ENCODE peak calls at places on chromosomes 11 and 22, in seven cellular contexts. Y is mesendoderm, H is lower lobe of right lung, P is gastrocnemius medialis, S is lung, O is cardiac muscle cell, R is upper lobe of right lung. D is an unnamed sample. For H3K27me3 and H3K4me1, the result is how much of the 10 kb centered on the place peaks cover.

GRCh38 chr11:75476716-75477613 is 44.0 kb upstream of the KLHL35 start:
- DNase-seq in R (no peak), P (peak), O (no peak), Y (no peak), H (peak), S (no peak), D (peak)

GRCh38 chr22:19844423-19845368 is 10.0 kb downstream of the GNB1L start:
- DNase-seq in H (peak), Y (no peak), O (peak), R (peak), P (peak), S (peak), D (peak)

GRCh38 chr11:128564642-128565245 is 22.6 kb downstream of the ETS1 start:
- DNase-seq in Y (no peak), R (no peak), H (no peak), S (no peak), P (no peak), O (no peak), D (no peak)

GRCh38 chr11:726278-726915 is 20.4 kb downstream of the EPS8L2 start:
- DNase-seq in Y (peak), H (peak), R (peak), P (no peak), O (peak), S (peak), D (peak)

GRCh38 chr11:121070951-121071350 is 30.1 kb upstream of the TECTA start:
- DNase-seq in O (no peak), R (no peak), P (no peak), S (no peak), H (no peak), Y (no peak), D (no peak)

GRCh38 chr11:45801723-45802315 is 3.1 kb upstream of the SLC35C1 start:
- DNase-seq in S (no peak), P (no peak), R (no peak), Y (no peak), H (no peak), O (peak), D (no peak)

GRCh38 chr22:43698403-43698802 is 113.7 kb downstream of the EFCAB6 start:
- DNase-seq in P (no peak), S (no peak), O (peak), R (no peak), H (no peak), Y (no peak), D (no peak)

GRCh38 chr11:74000770-74001169 is 8.1 kb downstream of the UCP3 start:
- DNase-seq in R (no peak), Y (no peak), S (no peak), O (no peak), P (peak), H (no peak), D (no peak)

GRCh38 chr11:109421981-109422590 is at the start of gene C11orf87:
- DNase-seq in P (no peak), S (no peak), O (peak), R (peak), Y (peak), H (peak), D (peak)

GRCh38 chr11:39011822-39012221 is 2413.8 kb upstream of the RAG2 start:
- DNase-seq in P (no peak), H (no peak), S (no peak), Y (no peak), R (no peak), O (no peak), D (no peak)

GRCh38 chr11:71947498-71947897 is 18.7 kb downstream of the RNF121 start:
- DNase-seq in P (no peak), Y (no peak), O (no peak), R (no peak), S (no peak), H (no peak), D (no peak)

GRCh38 chr11:66293777-66294625 is 2.3 kb downstream of the TMEM151A start:
- DNase-seq in R (no peak), P (no peak), S (no peak), O (no peak), Y (no peak), H (no peak), D (peak)

GRCh38 chr22:26476705-26477340 is 6.8 kb downstream of the HPS4 start:
- DNase-seq in H (no peak), P (no peak), R (no peak), O (peak), S (no peak), Y (peak), D (no peak)

GRCh38 chr11:74689666-74690065 is 41.6 kb downstream of the CHRDL2 start:
- DNase-seq in O (peak), Y (no peak), S (no peak), R (no peak), P (no peak), H (no peak), D (no peak)

GRCh38 chr11:131579932-131580387 is 209.5 kb downstream of the NTM start:
- DNase-seq in R (no peak), S (no peak), P (no peak), O (peak), H (no peak), Y (peak), D (no peak)

GRCh38 chr11:121890377-121890776 is 225.6 kb downstream of the BLID start:
- DNase-seq in P (no peak), S (no peak), O (peak), Y (no peak), R (no peak), H (no peak), D (no peak)

GRCh38 chr22:38881464-38881871 is 9.5 kb upstream of the CBX6 start:
- DNase-seq in S (peak), Y (no peak), H (no peak), R (no peak), P (peak), O (peak), D (peak)

GRCh38 chr11:6579681-6580080 is 23.7 kb downstream of the RRP8 start:
- DNase-seq in Y (no peak), P (no peak), R (no peak), S (no peak), H (no peak), O (no peak), D (no peak)

GRCh38 chr11:69773626-69774353 is 1.4 kb downstream of the FGF4 start:
- DNase-seq in O (no peak), Y (no peak), P (no peak), R (no peak), H (no peak), S (no peak), D (no peak)

GRCh38 chr11:73268671-73269271 is 3.4 kb upstream of the P2RY6 start:
- DNase-seq in O (no peak), P (peak), Y (no peak), H (no peak), S (peak), R (peak), D (no peak)

GRCh38 chr11:92480519-92480918 is 255.9 kb downstream of the FAT3 start:
- DNase-seq in P (no peak), S (no peak), Y (no peak), H (no peak), R (no peak), O (peak), D (no peak)

GRCh38 chr11:67285541-67286498 is 3.3 kb upstream of the ANKRD13D start:
- DNase-seq in H (peak), P (no peak), Y (no peak), S (no peak), O (no peak), R (no peak), D (no peak)

GRCh38 chr22:49271831-49272230 is 555.8 kb downstream of the BRD1 start:
- DNase-seq in O (no peak), Y (no peak), P (no peak), S (no peak), H (no peak), R (no peak), D (no peak)

GRCh38 chr22:43066844-43067385 is 22.3 kb downstream of the TTLL1 start:
- DNase-seq in R (no peak), Y (no peak), S (no peak), P (no peak), O (no peak), H (no peak), D (no peak)

GRCh38 chr22:32533265-32534068 is 58.9 kb downstream of the FBXO7 start:
- DNase-seq in R (no peak), O (peak), Y (no peak), H (no peak), S (no peak), P (no peak), D (no peak)

GRCh38 chr11:8671651-8672062 is 10.8 kb downstream of the TRIM66 start:
- DNase-seq in R (no peak), P (no peak), Y (peak), H (no peak), O (peak), S (no peak), D (no peak)

GRCh38 chr11:26332572-26332915 is 614 bp downstream of the ANO3 start:
- DNase-seq in Y (no peak), H (no peak), R (no peak), P (no peak), S (no peak), O (peak), D (no peak)

GRCh38 chr11:119339581-119340334 is 925 bp downstream of the C1QTNF5 start:
- DNase-seq in Y (peak), O (peak), H (peak), R (peak), S (peak), P (peak), D (peak)

GRCh38 chr11:106397787-106398355 is 320.4 kb downstream of the AASDHPPT start:
- DNase-seq in P (no peak), R (no peak), O (no peak), S (no peak), H (no peak), Y (no peak), D (no peak)

GRCh38 chr11:68655406-68655805 is 28.9 kb upstream of the GAL start:
- DNase-seq in O (no peak), R (no peak), H (no peak), Y (no peak), S (no peak), P (no peak), D (no peak)
- H3K27me3 ChIP-seq in O (under half), R (under half), H (under half), Y (under half), S (under half), P (under half), D (under half)

GRCh38 chr22:30604723-30605122 is 2.3 kb upstream of the TCN2 start:
- DNase-seq in O (no peak), Y (no peak), P (no peak), S (no peak), R (no peak), H (no peak), D (no peak)
- H3K4me1 ChIP-seq in O (under half), Y (under half), P (under half), S (under half), R (under half), H (under half), D (under half)

DNA sequence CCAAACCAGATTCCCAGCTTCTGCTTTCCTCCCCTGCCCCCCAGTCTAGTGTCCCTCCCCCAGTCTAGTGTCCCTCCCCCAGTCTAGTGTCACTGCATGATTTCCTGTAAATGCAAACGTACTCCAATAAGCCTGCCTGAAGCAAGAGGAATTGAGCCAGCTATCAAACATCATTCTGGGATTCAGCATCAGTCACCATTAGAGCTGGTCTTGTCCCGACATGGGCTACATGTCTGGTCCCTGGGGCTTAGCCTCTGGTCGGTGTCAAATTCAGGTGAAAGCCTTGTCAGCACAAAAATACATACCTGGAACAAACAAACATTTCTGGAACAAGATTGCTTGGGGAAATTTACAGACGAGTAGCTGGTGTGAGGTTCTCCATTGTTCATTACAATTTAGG is 13.7 kb downstream of the MMP3 start:
- DNase-seq in P (no peak), R (no peak), Y (no peak), S (no peak), O (no peak), H (no peak), D (no peak)
- H3K27ac ChIP-seq in P (no peak), R (no peak), Y (no peak), S (no peak), O (no peak), H (no peak), D (no peak)

GRCh38 chr11:96122601-96123044 is 198.7 kb upstream of the MTMR2 start:
- DNase-seq in P (no peak), S (no peak), H (no peak), O (no peak), R (no peak), Y (no peak), D (no peak)
- H3K27me3 ChIP-seq in P (under half), S (under half), H (under half), O (under half), R (under half), Y (under half), D (under half)

DNA sequence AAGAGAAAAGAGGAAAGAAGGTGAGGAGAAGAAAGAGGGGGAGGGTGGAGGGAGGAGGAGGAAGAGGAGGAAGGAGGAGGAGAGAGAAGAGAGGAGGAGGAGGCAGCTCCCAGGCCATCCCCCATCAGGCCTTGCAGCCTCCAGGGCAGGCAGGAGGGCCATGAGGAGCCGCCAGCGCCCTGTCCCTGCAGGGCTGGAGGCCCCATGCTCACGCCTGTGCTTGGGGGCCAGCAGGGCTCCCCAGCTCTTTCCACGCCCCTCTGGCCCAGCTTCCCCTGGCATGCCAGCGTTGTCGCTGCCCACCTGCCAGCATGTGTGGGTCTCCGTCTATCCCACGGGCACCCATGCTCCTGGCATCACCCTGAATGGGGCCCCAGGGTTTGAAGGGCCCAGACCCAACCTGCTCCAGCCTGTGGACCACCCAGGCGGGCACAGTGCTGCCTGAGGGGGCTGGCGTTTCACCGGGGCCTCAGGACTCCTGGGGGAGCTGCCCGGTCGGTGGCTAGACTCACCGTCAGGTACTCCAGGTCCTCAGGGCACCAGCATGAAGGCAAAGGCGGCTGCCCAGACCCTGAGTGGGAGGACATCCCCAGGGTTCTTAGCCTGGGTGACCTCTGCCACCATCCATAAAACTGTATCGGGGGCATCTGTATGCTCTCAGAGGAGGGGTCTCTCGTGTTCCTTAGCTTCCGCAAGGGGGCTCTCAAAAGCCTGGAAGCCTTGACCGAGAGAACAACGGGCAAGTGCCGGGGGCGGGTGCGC is 5.3 kb downstream of the TSPAN32 start:
- DNase-seq in S (no peak), P (no peak), R (peak), Y (no peak), H (peak), O (no peak), D (peak)
- H3K4me1 ChIP-seq in S (under half), P (under half), R (under half), Y (under half), H (half or more), O (under half), D (under half)

GRCh38 chr11:61948505-61948904 is 1.6 kb upstream of the BEST1 start:
- DNase-seq in O (peak), H (no peak), S (no peak), R (no peak), Y (no peak), P (no peak), D (no peak)
- H3K27ac ChIP-seq in O (no peak), H (no peak), S (no peak), R (no peak), Y (no peak), P (no peak), D (no peak)

GRCh38 chr11:35318309-35318708 is 101.0 kb downstream of the SLC1A2 start:
- DNase-seq in R (no peak), H (no peak), Y (no peak), S (no peak), O (no peak), P (no peak), D (no peak)

GRCh38 chr11:35313066-35313765 is 106.1 kb downstream of the SLC1A2 start:
- DNase-seq in S (no peak), R (no peak), P (peak), Y (no peak), H (no peak), O (no peak), D (no peak)

GRCh38 chr11:35318977-35319925 is 100.1 kb downstream of the SLC1A2 start:
- DNase-seq in R (no peak), H (no peak), O (no peak), P (no peak), Y (no peak), S (no peak), D (no peak)

GRCh38 chr11:35317253-35317652 is 102.1 kb downstream of the SLC1A2 start:
- DNase-seq in O (no peak), S (no peak), Y (no peak), P (no peak), R (no peak), H (no peak), D (no peak)

DNA sequence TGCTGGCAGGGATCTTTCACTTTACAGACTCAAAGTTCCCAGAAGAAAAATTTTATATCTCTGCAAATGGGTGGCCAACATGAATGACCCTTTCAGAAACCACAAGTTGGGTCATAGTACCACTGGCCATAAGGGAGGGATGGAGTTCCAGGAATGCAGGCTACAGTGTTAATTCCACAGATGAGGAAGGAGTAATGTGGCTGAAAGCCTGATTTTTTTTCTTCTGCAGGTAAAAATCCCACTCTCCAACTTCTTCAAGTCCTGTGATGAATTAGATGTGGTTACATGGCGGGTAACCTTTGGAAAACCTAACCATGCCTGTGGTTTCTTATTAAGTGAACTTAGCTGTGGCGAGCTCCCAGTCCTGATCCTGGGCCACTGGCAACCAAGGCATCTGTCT is 103.2 kb downstream of the SLC1A2 start:
- DNase-seq in O (no peak), Y (no peak), H (no peak), S (no peak), R (no peak), P (no peak), D (no peak)
- H3K27me3 ChIP-seq in O (under half), Y (under half), H (under half), S (under half), R (under half), P (under half), D (under half)

GRCh38 chr11:3952715-3953114 is 97.3 kb downstream of the STIM1 start:
- DNase-seq in R (no peak), O (no peak), Y (no peak), S (no peak), P (no peak), H (no peak), D (no peak)

GRCh38 chr11:3953327-3953726 is 97.9 kb downstream of the STIM1 start:
- DNase-seq in O (no peak), S (no peak), Y (no peak), P (no peak), R (no peak), H (no peak), D (no peak)

GRCh38 chr11:3954448-3955298 is 99.2 kb downstream of the STIM1 start:
- DNase-seq in H (no peak), Y (no peak), R (no peak), O (no peak), P (no peak), S (no peak), D (no peak)

GRCh38 chr11:3949132-3949531 is 93.7 kb downstream of the STIM1 start:
- DNase-seq in H (no peak), O (no peak), P (peak), Y (no peak), R (no peak), S (no peak), D (no peak)

DNA sequence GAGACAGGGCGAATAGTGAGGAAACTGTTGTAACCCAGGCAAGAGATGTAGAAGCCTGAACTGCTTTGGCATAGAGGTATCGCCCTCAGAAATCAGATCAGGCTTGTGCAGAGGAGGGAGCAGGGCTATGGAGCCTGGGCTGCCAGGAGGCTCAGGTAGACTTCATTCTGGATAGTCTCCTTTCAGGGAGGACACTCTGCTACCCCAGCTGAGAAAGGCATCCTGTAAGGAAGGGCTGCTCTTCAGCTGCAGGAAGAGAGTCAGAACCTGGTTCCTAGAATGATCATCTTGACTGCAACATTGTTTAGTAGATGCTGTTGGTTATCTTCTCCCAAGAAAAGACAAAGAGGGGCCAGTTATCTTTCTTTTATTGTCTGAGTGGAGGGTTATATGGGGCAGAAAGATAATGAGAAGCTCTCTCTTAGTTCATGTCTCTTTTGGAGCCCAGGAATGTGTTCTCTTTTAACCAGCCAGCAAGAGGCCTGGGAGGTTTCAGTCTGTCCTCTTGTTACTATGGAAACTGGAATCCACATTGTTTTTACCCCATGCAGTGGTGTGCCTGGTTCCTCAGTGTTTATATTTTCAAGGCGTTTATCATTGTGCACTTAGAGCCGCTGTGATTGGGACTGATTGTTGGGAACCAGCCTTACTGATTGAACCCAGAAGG is 95.7 kb downstream of the STIM1 start:
- DNase-seq in H (no peak), S (no peak), R (no peak), O (peak), P (no peak), Y (peak), D (no peak)
- H3K4me1 ChIP-seq in H (half or more), S (under half), R (half or more), O (under half), P (half or more), Y (under half), D (under half)

D was measured in pancreas.